ENCODE peak calls at places on chromosome 9, in five cellular contexts. A, S, X, L and O are unnamed samples.

GRCh38 chr9:85522459-85523092 is 219.2 kb downstream of the AGTPBP1 start:
- DNase-seq in A (peak; percentile 46), L (no peak), S (no peak), X (peak; percentile 85), O (peak; percentile 23)

GRCh38 chr9:1337169-1337568 is 287.0 kb downstream of the DMRT2 start:
- DNase-seq in S (no peak), L (no peak), A (no peak), X (no peak), O (no peak)

GRCh38 chr9:969693-970309 is 6.7 kb upstream of the DMRT3 start:
- DNase-seq in A (no peak), S (no peak), X (peak; percentile 74), L (no peak), O (no peak)

GRCh38 chr9:116697341-116697740 is 10.2 kb downstream of the TRIM32 start:
- DNase-seq in X (no peak), A (no peak), S (no peak), L (no peak), O (no peak)

GRCh38 chr9:108300296-108301287 is 555.2 kb downstream of the ACTL7B start:
- DNase-seq in A (no peak), L (no peak), X (no peak), S (no peak), O (no peak)

GRCh38 chr9:127162567-127163365 is 40.3 kb upstream of the ANGPTL2 start:
- DNase-seq in S (no peak), X (no peak), A (no peak), L (no peak), O (no peak)

GRCh38 chr9:98993570-98993945 is 49.9 kb downstream of the COL15A1 start:
- DNase-seq in L (peak; percentile 53), X (no peak), S (no peak), A (no peak), O (peak; percentile 43)

GRCh38 chr9:5879419-5880181 is 11.1 kb upstream of the MLANA start:
- DNase-seq in S (peak; percentile 47), A (no peak), L (no peak), X (no peak), O (no peak)

GRCh38 chr9:70053864-70054263 is 10.2 kb downstream of the MAMDC2 start:
- DNase-seq in A (no peak), S (no peak), L (no peak), X (no peak), O (no peak)

GRCh38 chr9:129627556-129628492 is 1.9 kb downstream of the NTMT1 start:
- DNase-seq in L (no peak), A (no peak), S (no peak), X (no peak), O (no peak)

GRCh38 chr9:127778280-127779135 is at the start of gene SH2D3C:
- DNase-seq in A (no peak), L (no peak), S (peak; percentile 46), X (no peak), O (no peak)

GRCh38 chr9:3578786-3579185 is 53.0 kb upstream of the RFX3 start:
- DNase-seq in S (no peak), L (no peak), A (no peak), X (no peak), O (no peak)

DNA sequence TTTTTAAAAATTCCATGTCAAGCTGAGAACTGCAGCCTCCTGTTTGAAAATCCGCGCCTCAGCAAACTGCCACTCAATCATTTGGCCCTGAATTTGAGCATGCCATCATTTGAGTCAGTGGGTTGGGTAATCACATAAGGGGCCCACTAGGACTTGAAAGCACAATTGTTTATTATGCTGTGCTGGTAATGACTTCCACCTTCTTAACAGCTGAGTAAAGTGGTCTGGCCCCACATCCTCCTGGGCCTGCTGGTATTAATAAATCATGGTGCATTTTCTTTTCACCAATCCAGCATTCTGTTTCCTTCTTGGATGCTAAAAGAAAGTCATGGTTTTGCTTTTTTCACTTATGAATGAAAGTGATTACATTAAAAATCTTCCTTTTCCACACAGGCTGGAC is 103.0 kb upstream of the CTSL start:
- DNase-seq in A (no peak), S (no peak), X (no peak), L (no peak), O (no peak)
- TF ChIP-seq POLR2AphosphoS5 in A (no peak), S (no peak), X (no peak), L (no peak), O (no peak)

GRCh38 chr9:33751536-33752129 is 43.7 kb upstream of the PRSS3 start:
- DNase-seq in A (no peak), X (no peak), L (no peak), S (no peak), O (no peak)

GRCh38 chr9:33752130-33752637 is 43.2 kb upstream of the PRSS3 start:
- DNase-seq in A (no peak), S (no peak), L (no peak), X (no peak), O (no peak)

GRCh38 chr9:33750307-33750838 is 45.0 kb upstream of the PRSS3 start:
- DNase-seq in L (no peak), S (no peak), X (no peak), A (no peak), O (no peak)

GRCh38 chr9:33748633-33749304 is 46.6 kb upstream of the PRSS3 start:
- DNase-seq in A (no peak), L (no peak), S (no peak), X (no peak), O (no peak)

DNA sequence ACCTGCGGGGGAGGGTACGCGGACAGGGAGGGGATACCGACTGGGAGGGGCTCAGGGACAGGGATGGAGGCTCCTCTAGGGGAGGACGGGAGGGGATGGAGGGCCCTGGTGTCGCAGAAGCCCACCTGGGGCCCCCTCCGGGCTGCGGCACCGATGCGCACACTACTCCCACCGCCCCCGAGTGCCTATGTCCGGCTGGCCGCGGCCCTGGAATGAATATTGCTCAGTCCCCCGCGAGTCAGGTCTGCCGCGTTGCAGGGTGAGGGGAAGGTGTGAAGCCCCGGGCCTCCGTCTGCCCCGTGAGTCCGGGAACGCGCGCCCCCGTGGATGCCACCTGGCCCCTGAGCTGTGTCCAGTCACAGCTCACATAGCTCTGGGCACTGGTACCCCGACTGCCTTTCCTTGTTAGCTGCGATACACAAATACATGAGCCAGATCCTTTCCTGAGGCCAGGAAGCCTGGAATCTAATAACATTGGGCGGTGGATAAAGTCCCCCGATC is 44.5 kb upstream of the PRSS3 start:
- DNase-seq in L (no peak), X (no peak), A (no peak), S (no peak), O (no peak)
- TF ChIP-seq POLR2A in L (no peak), X (no peak), A (no peak), S (no peak), O (no peak)

DNA sequence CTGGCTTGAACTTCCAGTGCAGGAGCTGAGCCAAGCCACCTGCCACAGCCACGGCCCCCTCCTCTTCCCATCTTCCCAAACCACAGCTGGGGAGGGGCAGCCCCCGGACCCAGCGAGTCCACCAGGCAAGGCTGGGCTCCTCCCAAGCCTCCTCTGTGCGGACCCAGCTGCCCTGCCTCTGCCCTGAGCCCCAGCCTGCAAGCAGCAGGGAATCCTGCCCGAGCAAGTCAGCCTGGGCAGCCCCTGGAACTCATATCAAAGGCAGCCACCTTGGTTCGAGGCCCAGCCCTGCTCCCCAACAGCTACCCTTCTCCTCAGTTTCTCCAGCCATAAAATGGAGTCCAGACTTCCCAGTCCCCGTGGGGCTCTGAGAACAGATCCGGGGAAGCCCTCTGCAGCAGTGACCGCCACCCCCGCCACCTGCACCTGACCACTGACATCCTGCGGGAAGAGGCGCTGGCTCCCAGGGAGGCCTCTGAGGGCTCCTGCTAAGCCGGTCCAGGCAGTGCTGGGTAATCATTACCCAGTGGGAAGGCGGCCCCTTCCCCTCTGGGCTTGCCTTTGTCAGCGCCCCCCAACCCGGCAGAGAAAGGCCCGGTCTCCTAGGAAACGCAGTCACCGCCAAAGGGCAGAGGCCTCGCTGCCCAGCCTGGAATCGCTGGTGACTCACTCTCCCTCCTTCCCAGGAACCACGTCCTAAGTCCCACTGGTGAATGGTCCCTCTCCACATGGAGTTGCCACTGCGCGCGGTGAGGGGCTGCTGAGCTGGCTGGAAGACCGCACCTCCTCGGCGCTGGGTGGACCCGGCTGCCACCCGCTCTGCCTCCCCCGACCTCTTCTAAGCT is 1.5 kb downstream of the VAV2 start:
- DNase-seq in X (no peak), A (no peak), L (no peak), S (no peak), O (no peak)
- TF ChIP-seq TAF1 in X (no peak), A (no peak), L (no peak), S (no peak), O (no peak)

GRCh38 chr9:113547501-113547900 is 84.0 kb downstream of the RGS3 start:
- DNase-seq in X (no peak), S (no peak), A (no peak), L (no peak), O (no peak)

GRCh38 chr9:113544001-113544340 is 80.4 kb downstream of the RGS3 start:
- DNase-seq in L (no peak), S (no peak), X (no peak), A (no peak), O (no peak)

GRCh38 chr9:113546566-113546965 is 83.0 kb downstream of the RGS3 start:
- DNase-seq in L (no peak), A (no peak), S (no peak), X (no peak), O (no peak)

GRCh38 chr9:113545068-113545467 is 81.5 kb downstream of the RGS3 start:
- DNase-seq in A (no peak), L (no peak), X (no peak), S (no peak), O (no peak)

DNA sequence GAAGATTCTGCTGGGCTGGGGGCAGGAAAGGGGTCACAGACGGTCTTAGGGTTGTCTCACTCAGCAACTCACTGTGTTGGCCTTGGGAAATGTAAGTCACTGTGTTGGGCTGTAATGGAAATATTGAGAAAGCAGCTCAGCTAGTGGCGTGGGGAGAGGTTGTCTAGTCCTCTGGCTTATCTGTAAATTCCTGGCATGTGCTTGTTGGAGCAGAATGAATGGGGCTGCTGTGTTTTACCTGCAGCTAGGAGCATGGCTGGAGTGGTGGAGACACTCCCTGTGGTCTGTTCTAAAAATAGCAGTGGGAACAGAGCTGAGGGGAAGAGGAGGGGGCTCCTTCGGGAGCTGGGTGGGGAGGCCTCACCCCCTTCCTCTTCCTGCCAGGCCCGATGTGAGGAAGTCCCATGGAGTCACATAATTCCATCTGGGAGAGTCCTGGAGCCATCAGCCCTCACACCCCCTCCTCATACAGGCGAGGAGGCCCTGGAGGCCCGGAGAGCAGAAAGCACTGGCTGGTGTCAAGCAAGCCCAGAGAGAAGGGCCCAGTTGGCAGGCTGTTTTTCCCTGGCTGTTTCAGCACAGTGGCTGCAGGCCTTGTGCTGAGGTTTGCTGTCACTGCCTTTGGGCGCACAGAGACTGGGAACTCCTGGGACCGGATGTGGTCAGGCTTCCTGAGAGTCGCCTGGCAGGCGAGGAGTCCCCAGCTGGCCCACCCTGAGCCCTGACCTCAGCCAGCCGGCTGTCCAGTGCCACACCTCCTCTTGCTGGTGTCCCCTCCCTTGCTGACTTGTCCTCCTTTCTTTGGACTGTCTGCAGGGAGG is 84.9 kb downstream of the RGS3 start:
- DNase-seq in S (no peak), X (no peak), A (no peak), L (no peak), O (no peak)
- TF ChIP-seq POLR2AphosphoS5 in S (no peak), X (no peak), A (no peak), L (no peak), O (no peak)

GRCh38 chr9:134043531-134043988 is 18.3 kb downstream of the BRD3OS start:
- DNase-seq in A (no peak), S (no peak), L (no peak), X (no peak), O (no peak)

GRCh38 chr9:134040176-134040565 is 14.9 kb downstream of the BRD3OS start:
- DNase-seq in X (no peak), L (no peak), A (no peak), S (no peak), O (no peak)

GRCh38 chr9:134039386-134040175 is 14.3 kb downstream of the BRD3OS start:
- DNase-seq in A (no peak), X (no peak), L (no peak), S (no peak), O (no peak)

GRCh38 chr9:134040831-134041648 is 15.8 kb downstream of the BRD3OS start:
- DNase-seq in S (no peak), A (no peak), X (no peak), L (no peak), O (no peak)

GRCh38 chr9:134041649-134041962 is 16.3 kb downstream of the BRD3OS start:
- DNase-seq in S (no peak), L (no peak), A (no peak), X (no peak), O (no peak)
- TF ChIP-seq POLR2A in S (no peak), L (peak; percentile 15), A (no peak), X (no peak), O (no peak)